ENCODE peak calls at places on chromosomes 5 and 9, in four cellular contexts. L, B, Y and S are unnamed samples.

GRCh38 chr9:87510251-87510683 is 12.6 kb downstream of the DAPK1 start:
- DNase-seq in Y (no peak), L (no peak), B (no peak), S (no peak)

GRCh38 chr5:108216890-108217289 is 165.0 kb downstream of the FBXL17 start:
- DNase-seq in B (no peak), L (peak; percentile 48), Y (no peak), S (peak; percentile 36)

GRCh38 chr9:78406933-78407332 is 110.0 kb downstream of the PSAT1 start:
- DNase-seq in Y (no peak), B (no peak), L (no peak), S (no peak)

GRCh38 chr5:179262126-179262920 is 82.9 kb downstream of the ADAMTS2 start:
- DNase-seq in B (peak; percentile 6), Y (peak; percentile 12), L (peak; percentile 53), S (no peak)

GRCh38 chr5:73286891-73287290 is 113.9 kb downstream of the TMEM174 start:
- DNase-seq in L (no peak), B (no peak), Y (no peak), S (no peak)

GRCh38 chr5:68845121-68845520 is 248.7 kb upstream of the SLC30A5 start:
- DNase-seq in L (no peak), B (no peak), Y (no peak), S (no peak)

GRCh38 chr5:176629853-176630680 is at the start of the genes EIF4E1B and SNCB:
- DNase-seq in Y (no peak), B (no peak), L (peak; percentile 95), S (no peak)

GRCh38 chr5:172085738-172086137 is 79.3 kb upstream of the FBXW11 start:
- DNase-seq in Y (no peak), B (no peak), L (no peak), S (no peak)

GRCh38 chr5:179437341-179438001 is 92.2 kb upstream of the ADAMTS2 start:
- DNase-seq in L (peak; percentile 34), Y (no peak), B (no peak), S (no peak)

GRCh38 chr9:135326633-135327152 is 152.9 kb upstream of the PPP1R26 start:
- DNase-seq in L (peak; percentile 81), B (no peak), Y (no peak), S (no peak)
- H3K4me3 ChIP-seq in L (no peak overlapping the region), B (no peak overlapping the region), Y (no peak overlapping the region), S (no peak overlapping the region)

GRCh38 chr5:141479776-141480175 is 4.0 kb downstream of the PCDHGC3 start:
- DNase-seq in Y (no peak), L (peak; percentile 68), B (no peak), S (no peak)

GRCh38 chr5:141477169-141477568 is 1.4 kb downstream of the PCDHGC3 start:
- DNase-seq in Y (no peak), L (peak; percentile 54), B (no peak), S (no peak)

GRCh38 chr5:141476132-141476909 is 555 bp downstream of the PCDHGC3 start:
- DNase-seq in B (peak; percentile 73), Y (peak; percentile 70), L (peak; percentile 92), S (peak; percentile 34)

GRCh38 chr5:141477815-141478214 is 2.0 kb downstream of the PCDHGC3 start:
- DNase-seq in Y (no peak), L (peak; percentile 83), B (no peak), S (no peak)

GRCh38 chr5:141478321-141478945 is 2.7 kb downstream of the PCDHGC3 start:
- DNase-seq in Y (peak; percentile 41), B (no peak), L (peak; percentile 47), S (no peak)
- TF ChIP-seq CTCF in Y (no peak), B (no peak), L (peak; percentile 43), S (peak; percentile 22)

DNA sequence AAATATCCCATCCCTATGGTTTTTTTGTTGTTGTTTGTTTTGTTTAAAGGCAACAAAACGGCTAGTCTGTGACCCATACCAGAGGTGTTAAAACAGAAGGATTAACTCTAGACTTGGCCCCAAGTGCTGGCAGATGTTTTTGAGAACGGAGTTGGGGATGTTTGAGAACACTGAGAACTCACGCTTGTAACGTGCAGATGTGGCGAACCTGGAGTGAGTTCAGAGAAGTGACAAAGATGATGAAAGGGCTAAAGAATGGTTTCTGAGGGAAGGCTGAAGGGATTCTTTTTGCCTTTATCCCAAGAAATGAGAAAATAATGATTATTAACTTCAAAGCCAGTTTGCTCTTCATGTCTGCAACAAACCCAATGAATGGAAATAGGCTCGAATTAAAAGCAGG is 286.4 kb downstream of the ZNF608 start:
- DNase-seq in Y (peak; percentile 31), B (no peak), L (no peak), S (no peak)
- H3K4me3 ChIP-seq in Y (no peak overlapping the region), B (no peak overlapping the region), L (no peak overlapping the region), S (no peak overlapping the region)

GRCh38 chr5:9920696-9921095 is 290.5 kb upstream of the TAS2R1 start:
- DNase-seq in Y (no peak), B (no peak), L (peak; percentile 9), S (no peak)

GRCh38 chr5:9919306-9920030 is 289.3 kb upstream of the TAS2R1 start:
- DNase-seq in Y (no peak), B (no peak), L (no peak), S (no peak)

GRCh38 chr5:9927106-9927505 is 297.0 kb upstream of the TAS2R1 start:
- DNase-seq in L (no peak), Y (no peak), B (no peak), S (peak; percentile 97)

GRCh38 chr5:9924614-9925013 is 294.5 kb upstream of the TAS2R1 start:
- DNase-seq in B (no peak), L (peak; percentile 58), Y (no peak), S (peak; percentile 88)

DNA sequence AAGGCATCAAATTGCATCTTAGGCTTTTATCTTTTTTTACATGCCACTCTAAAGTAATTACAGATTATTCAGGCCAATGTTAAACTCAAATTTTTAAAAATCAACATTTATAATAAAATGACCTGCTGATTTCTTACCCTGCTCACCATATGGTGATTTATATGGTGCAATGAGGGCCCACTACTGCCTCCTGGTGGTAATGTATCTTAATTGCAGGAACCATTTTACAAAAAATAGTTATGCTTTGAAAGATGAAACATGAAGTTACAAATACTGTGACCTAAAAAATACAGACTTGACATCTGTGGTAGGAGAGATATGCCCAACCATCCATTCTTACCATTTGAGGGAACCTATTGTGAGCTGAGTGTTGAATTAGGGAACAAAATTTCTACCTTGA is 292.6 kb upstream of the TAS2R1 start:
- DNase-seq in B (no peak), L (no peak), Y (no peak), S (no peak)
- TF ChIP-seq CTCF in B (no peak), L (peak; percentile 22), Y (no peak), S (peak; percentile 40)

GRCh38 chr9:132163876-132164603 is 2.2 kb downstream of the NTNG2 start:
- DNase-seq in Y (no peak), B (no peak), L (no peak), S (no peak)
- H3K4me3 ChIP-seq in Y (no peak overlapping the region), B (peak overlapping the region; percentile 72), L (no peak overlapping the region), S (no peak overlapping the region)

GRCh38 chr5:151742870-151743294 is 15.5 kb downstream of the ATOX1 start:
- DNase-seq in B (peak; percentile 43), L (peak; percentile 4), Y (peak; percentile 71), S (peak; percentile 26)
- TF ChIP-seq CTCF in B (peak; percentile 64), L (peak; percentile 85), Y (peak; percentile 81), S (peak; percentile 77)

DNA sequence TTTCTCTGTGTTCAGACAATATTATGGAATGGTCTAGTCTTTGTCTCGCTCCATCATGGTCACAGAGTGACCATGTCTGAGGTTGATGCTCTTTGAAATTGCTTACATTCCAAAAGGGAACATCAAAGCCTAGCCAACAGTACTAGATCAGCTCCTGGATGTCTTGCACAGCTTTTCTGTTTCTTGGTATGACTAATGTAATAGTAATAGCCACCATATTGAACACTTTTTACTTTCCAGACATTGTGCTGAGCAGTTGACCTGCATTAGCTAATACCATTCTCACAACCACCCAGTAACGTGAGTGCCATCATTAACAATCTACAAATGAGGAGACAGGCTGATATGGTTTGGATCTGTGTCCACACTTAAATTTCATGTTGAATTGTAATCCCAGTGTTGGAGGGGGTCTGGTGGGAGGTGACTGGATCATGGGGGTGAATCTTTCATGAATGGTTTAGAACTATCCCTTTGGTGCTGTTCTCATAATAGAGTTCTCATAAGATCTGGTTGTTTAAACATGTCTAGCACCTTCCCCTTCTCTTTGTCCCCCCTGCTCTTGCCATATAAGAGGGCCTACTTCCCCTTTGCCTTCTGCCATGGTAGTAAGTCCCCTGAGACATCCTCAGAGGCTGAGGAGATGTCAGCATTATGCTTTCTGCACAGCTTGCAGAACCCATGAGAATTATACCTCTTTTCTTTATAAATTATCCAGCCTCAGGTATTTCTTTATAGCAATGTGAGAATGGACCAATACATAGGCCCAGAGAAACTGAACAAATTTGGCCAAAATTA is 577.5 kb upstream of the CLINT1 start:
- DNase-seq in L (no peak), B (no peak), Y (no peak), S (no peak)
- H3K4me3 ChIP-seq in L (no peak overlapping the region), B (no peak overlapping the region), Y (no peak overlapping the region), S (no peak overlapping the region)

GRCh38 chr9:121331992-121332685 is 37.9 kb downstream of the STOM start:
- DNase-seq in B (no peak), L (peak; percentile 93), Y (no peak), S (no peak)
- TF ChIP-seq CTCF in B (peak; percentile 31), L (peak; percentile 65), Y (peak; percentile 41), S (peak; percentile 51)